ENCODE peak calls at places on chromosome 5, in seven cellular contexts. I is tibial nerve, J is RWPE1, X is spleen, Z is ovary, K is AG09319, Y is A549. U is an unnamed sample.

GRCh38 chr5:3598236-3598635 is 2.6 kb downstream of the IRX1 start:
- DNase-seq in Z (no peak), J (no peak), X (no peak), Y (no peak), K (no peak), I (no peak), U (no peak)

GRCh38 chr5:124677376-124677998 is 69.0 kb downstream of the ZNF608 start:
- DNase-seq in J (no peak), K (no peak), I (no peak), Z (no peak), Y (no peak), X (no peak), U (no peak)

GRCh38 chr5:116847960-116848359 is 273.3 kb upstream of the SEMA6A start:
- DNase-seq in X (no peak), I (no peak), Y (no peak), K (no peak), Z (no peak), J (no peak), U (no peak)

GRCh38 chr5:71969464-71969863 is 137.8 kb upstream of the MAP1B start:
- DNase-seq in Y (no peak), Z (no peak), K (no peak), X (no peak), I (no peak), J (no peak), U (no peak)

GRCh38 chr5:69468631-69469030 is 24.0 kb upstream of the OCLN start:
- DNase-seq in I (no peak), J (no peak), Z (no peak), X (no peak), K (no peak), Y (no peak), U (no peak)

GRCh38 chr5:9361835-9362234 is 184.0 kb downstream of the SEMA5A start:
- DNase-seq in I (no peak), X (no peak), Z (no peak), K (no peak), J (peak; percentile 46), Y (peak; percentile 8), U (no peak)

GRCh38 chr5:91443028-91443427 is 59.9 kb upstream of the ARRDC3 start:
- DNase-seq in Z (no peak), X (no peak), K (peak; percentile 23), I (no peak), Y (no peak), J (no peak), U (no peak)

GRCh38 chr5:173454381-173454763 is 126.2 kb upstream of the STC2 start:
- DNase-seq in I (no peak), J (peak; percentile 24), K (no peak), X (no peak), Y (peak; percentile 22), Z (no peak), U (no peak)

GRCh38 chr5:123659495-123659894 is 147.5 kb downstream of the CSNK1G3 start:
- DNase-seq in I (no peak), Y (no peak), K (no peak), Z (no peak), X (no peak), J (no peak), U (no peak)

GRCh38 chr5:143605403-143606005 is 202.0 kb upstream of the NR3C1 start:
- DNase-seq in I (no peak), Z (no peak), J (no peak), K (no peak), X (no peak), Y (no peak), U (no peak)

GRCh38 chr5:138874241-138874640 is 894 bp downstream of the LRRTM2 start:
- DNase-seq in I (no peak), Z (no peak), K (no peak), J (no peak), Y (no peak), X (no peak), U (no peak)

GRCh38 chr5:137751869-137752491 is 2.2 kb downstream of the HNRNPA0 start:
- DNase-seq in Z (no peak), I (no peak), J (no peak), X (no peak), Y (peak; percentile 48), K (peak; percentile 66), U (peak; percentile 30)
- TF ChIP-seq CTCF in Z (peak; percentile 56), I (peak; percentile 56), J (peak; percentile 97), X (peak; percentile 71), Y (peak; percentile 83), K (peak; percentile 82), U (peak; percentile 65)

GRCh38 chr5:78760411-78761169 is 112.0 kb upstream of the LHFPL2 start:
- DNase-seq in J (no peak), X (no peak), K (no peak), Z (no peak), Y (no peak), I (no peak), U (no peak)
- TF ChIP-seq CTCF in J (no peak), X (no peak), K (peak; percentile 16), Z (no peak), Y (no peak), I (no peak), U (peak; percentile 27)

GRCh38 chr5:157069949-157070348 is 11.0 kb upstream of the HAVCR1 start:
- DNase-seq in Z (no peak), Y (no peak), J (no peak), I (no peak), K (no peak), X (no peak), U (no peak)
- TF ChIP-seq CTCF in Z (no peak), Y (no peak), J (no peak), I (no peak), K (no peak), X (no peak), U (no peak)

DNA sequence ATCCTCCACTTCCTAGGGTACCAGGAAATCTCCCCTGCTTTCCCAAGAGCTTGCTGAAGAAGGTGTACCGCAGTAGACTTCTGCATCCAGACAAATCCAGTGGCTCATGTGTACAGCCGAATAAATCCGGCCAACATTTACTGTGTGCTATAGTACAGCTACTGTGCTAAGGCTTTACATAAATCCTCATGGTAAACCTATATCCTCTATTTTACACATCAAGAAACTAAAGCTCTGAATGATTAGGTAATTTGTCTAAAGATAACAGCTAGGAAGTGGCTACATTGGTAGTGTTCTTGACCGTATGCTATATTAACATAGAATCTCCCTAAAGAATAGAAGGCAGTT is 511 bp upstream of the WDR41 start:
- DNase-seq in Y (no peak), Z (no peak), K (no peak), J (no peak), I (no peak), X (no peak), U (no peak)
- TF ChIP-seq CTCF in Y (no peak), Z (no peak), K (no peak), J (peak; percentile 44), I (no peak), X (no peak), U (no peak)

GRCh38 chr5:164048527-164048926 is 543.1 kb downstream of the MAT2B start:
- DNase-seq in K (no peak), Y (no peak), Z (no peak), I (no peak), X (no peak), J (no peak), U (no peak)
- TF ChIP-seq CTCF in K (no peak), Y (no peak), Z (no peak), I (no peak), X (no peak), J (peak; percentile 52), U (no peak)

GRCh38 chr5:1703352-1704050 is 96.1 kb downstream of the MRPL36 start:
- DNase-seq in J (no peak), I (no peak), Y (no peak), K (no peak), X (no peak), Z (no peak), U (no peak)
- TF ChIP-seq CTCF in J (no peak), I (no peak), Y (no peak), K (no peak), X (no peak), Z (no peak), U (no peak)

DNA sequence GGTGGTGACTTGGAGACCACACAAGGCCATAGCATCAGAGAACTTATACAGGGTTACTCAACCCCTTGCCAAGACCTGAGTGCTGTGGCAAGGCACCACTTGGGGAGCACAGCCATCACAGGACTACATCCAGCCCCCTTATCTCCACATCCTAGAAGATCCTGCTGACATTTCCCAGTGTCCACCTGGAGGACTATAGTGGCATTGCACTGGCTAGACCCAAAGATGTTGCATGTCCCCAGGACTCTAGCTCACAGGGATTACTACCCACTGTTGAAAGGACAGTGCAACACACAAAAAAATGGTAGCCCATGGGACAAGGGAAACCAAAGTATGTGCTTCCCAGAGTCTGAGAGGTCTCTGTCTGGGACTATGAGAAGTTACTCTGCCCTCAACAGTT is 411.1 kb upstream of the NUDT12 start:
- DNase-seq in Y (no peak), X (no peak), Z (no peak), J (no peak), K (no peak), I (no peak), U (no peak)
- TF ChIP-seq CTCF in Y (no peak), X (no peak), Z (no peak), J (no peak), K (no peak), I (no peak), U (peak; percentile 22)

DNA sequence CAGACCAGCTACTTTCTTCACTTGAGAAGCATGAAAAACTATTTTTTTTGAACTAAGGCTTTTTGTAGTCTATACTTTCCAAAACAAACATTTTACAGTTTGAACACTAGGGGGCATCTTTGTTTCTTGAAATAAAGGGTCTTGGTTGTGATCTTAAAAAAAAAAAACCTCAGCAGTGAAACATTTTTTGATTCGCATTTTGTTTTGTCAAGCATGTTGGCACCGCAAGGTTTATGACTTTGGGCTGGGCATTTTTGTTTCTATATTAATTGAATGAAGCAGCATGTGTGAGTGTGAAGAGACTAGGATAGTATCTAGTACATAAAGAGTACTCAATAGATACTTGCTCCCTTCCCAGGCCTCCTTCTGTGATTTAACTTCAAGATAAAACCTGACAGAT is 31.6 kb upstream of the ACOT12 start:
- DNase-seq in I (no peak), Z (no peak), Y (peak; percentile 8), K (no peak), X (no peak), J (peak; percentile 44), U (no peak)
- TF ChIP-seq CTCF in I (peak; percentile 48), Z (peak; percentile 60), Y (peak; percentile 75), K (peak; percentile 37), X (peak; percentile 60), J (peak; percentile 76), U (peak; percentile 63)